ENCODE peak calls at places on chromosomes 1 and 21, in seven cellular contexts. A is thyroid gland, N is brain microvascular endothelial cell, L is astrocyte of the spinal cord, U is lower leg skin, K is retinal pigment epithelial cell, O is PC-3. X is an unnamed sample.

GRCh38 chr1:55887103-55887712 is 672.0 kb upstream of the USP24 start:
- DNase-seq in L (no peak), U (no peak), K (no peak), N (no peak), A (no peak), O (no peak), X (no peak)

GRCh38 chr1:30335997-30336390 is 387.4 kb downstream of the MATN1 start:
- DNase-seq in O (no peak), L (no peak), U (peak), N (no peak), A (no peak), K (no peak), X (no peak)

GRCh38 chr1:180201451-180202200 is 28.4 kb upstream of the LHX4 start:
- DNase-seq in O (no peak), L (no peak), A (no peak), N (no peak), K (no peak), U (no peak), X (no peak)

GRCh38 chr1:157288006-157288405 is 149.8 kb upstream of the ETV3 start:
- DNase-seq in N (no peak), L (no peak), A (no peak), U (peak), O (no peak), K (no peak), X (no peak)

GRCh38 chr1:156664046-156664948 is 12.9 kb downstream of the NES start:
- DNase-seq in O (no peak), A (no peak), K (no peak), U (no peak), L (no peak), N (no peak), X (no peak)

GRCh38 chr1:54356680-54357147 is 49.5 kb downstream of the SSBP3 start:
- DNase-seq in A (no peak), U (no peak), N (no peak), L (no peak), K (no peak), O (no peak), X (no peak)

GRCh38 chr1:154983776-154984466 is 777 bp downstream of the FLAD1 start:
- DNase-seq in L (no peak), A (no peak), U (no peak), N (no peak), K (no peak), O (peak), X (no peak)

GRCh38 chr1:218991089-218991488 is 182.6 kb upstream of the LYPLAL1 start:
- DNase-seq in K (peak), A (no peak), O (no peak), N (no peak), L (no peak), U (no peak), X (no peak)

GRCh38 chr1:33250217-33250616 is 6.1 kb upstream of the ZNF362 start:
- DNase-seq in U (no peak), L (no peak), N (no peak), A (no peak), K (no peak), O (no peak), X (no peak)

GRCh38 chr1:117970251-117970650 is 40.7 kb downstream of the WDR3 start:
- DNase-seq in L (no peak), U (no peak), N (no peak), O (no peak), A (peak), K (no peak), X (no peak)

GRCh38 chr1:61424382-61424781 is 300.6 kb downstream of the TM2D1 start:
- DNase-seq in K (no peak), O (peak), A (no peak), N (no peak), U (no peak), L (no peak), X (no peak)

GRCh38 chr1:74395492-74395891 is 116.9 kb downstream of the LRRC53 start:
- DNase-seq in K (no peak), N (peak), O (no peak), L (peak), A (no peak), U (no peak), X (no peak)

GRCh38 chr1:30186586-30186985 is 536.8 kb downstream of the MATN1 start:
- DNase-seq in O (no peak), A (no peak), L (no peak), N (no peak), K (no peak), U (no peak), X (no peak)

GRCh38 chr1:245550702-245551008 is 395.9 kb downstream of the KIF26B start:
- DNase-seq in N (no peak), U (no peak), A (no peak), K (no peak), O (no peak), L (no peak), X (no peak)

GRCh38 chr21:34932233-34932632 is 116.9 kb downstream of the RUNX1 start:
- DNase-seq in L (no peak), N (no peak), K (no peak), O (no peak), A (no peak), U (no peak), X (no peak)

GRCh38 chr1:218156602-218157001 is 128.5 kb upstream of the RRP15 start:
- DNase-seq in A (peak), U (no peak), L (no peak), N (no peak), K (no peak), O (no peak), X (no peak)

GRCh38 chr1:14895727-14896126 is 257.8 kb upstream of the TMEM51 start:
- DNase-seq in K (no peak), U (no peak), L (no peak), A (no peak), O (no peak), N (no peak), X (no peak)

GRCh38 chr1:154956557-154956956 is 658 bp upstream of the PBXIP1 start:
- DNase-seq in A (peak), K (no peak), U (no peak), N (no peak), O (no peak), L (no peak), X (no peak)

GRCh38 chr1:6624712-6625578 is at the start of gene THAP3:
- DNase-seq in O (peak), U (peak), A (peak), N (peak), L (peak), K (peak), X (peak)

GRCh38 chr1:29924017-29924431 is 687.7 kb downstream of the PTPRU start:
- DNase-seq in N (no peak), O (no peak), A (no peak), K (no peak), U (no peak), L (no peak), X (no peak)

GRCh38 chr1:30790850-30791778 is 33.5 kb upstream of the LAPTM5 start:
- DNase-seq in U (no peak), K (no peak), O (no peak), L (no peak), N (no peak), A (no peak), X (no peak)

GRCh38 chr1:53111073-53111556 is 31.3 kb downstream of the SLC1A7 start:
- DNase-seq in L (no peak), N (no peak), U (no peak), A (no peak), K (no peak), O (peak), X (no peak)

GRCh38 chr1:18657436-18658179 is 27.0 kb downstream of the PAX7 start:
- DNase-seq in L (no peak), K (no peak), A (no peak), U (no peak), N (no peak), O (no peak), X (no peak)
- TF ChIP-seq CTCF in L (no peak), K (no peak), A (no peak), U (no peak), N (no peak), O (no peak), X (no peak)

GRCh38 chr21:44658511-44658910 is 779 bp downstream of the KRTAP12-3 start:
- DNase-seq in O (no peak), L (no peak), A (no peak), U (peak), K (no peak), N (no peak), X (no peak)
- H3K4me3 ChIP-seq in O (no peak), L (no peak), A (no peak), U (no peak), K (no peak), N (no peak), X (no peak)

GRCh38 chr1:28756846-28757245 is 20.1 kb downstream of the YTHDF2 start:
- DNase-seq in O (peak), L (no peak), N (no peak), K (no peak), U (no peak), A (no peak), X (no peak)
- TF ChIP-seq CTCF in O (peak), L (peak), N (peak), K (peak), U (no peak), A (peak), X (no peak)

GRCh38 chr1:21261551-21262281 is 28.5 kb downstream of the ECE1 start:
- DNase-seq in O (peak), N (peak), U (peak), L (peak), K (peak), A (peak), X (peak)
- H3K4me3 ChIP-seq in O (no peak), N (no peak), U (no peak), L (no peak), K (no peak), A (no peak), X (peak)

GRCh38 chr1:44249543-44249942 is 36.3 kb downstream of the DMAP1 start:
- DNase-seq in O (no peak), L (peak), U (no peak), A (peak), K (no peak), N (peak), X (no peak)
- TF ChIP-seq CTCF in O (no peak), L (no peak), U (no peak), A (no peak), K (peak), N (peak), X (no peak)

GRCh38 chr21:36700295-36700960 is 1.5 kb downstream of the SIM2 start:
- DNase-seq in U (no peak), K (no peak), L (no peak), A (no peak), O (no peak), N (no peak), X (no peak)

GRCh38 chr21:36699546-36700294 is 805 bp downstream of the SIM2 start:
- DNase-seq in A (no peak), N (no peak), L (no peak), U (peak), K (no peak), O (peak), X (no peak)

GRCh38 chr21:36697473-36698159 is 1.3 kb upstream of the SIM2 start:
- DNase-seq in L (no peak), K (no peak), N (no peak), O (no peak), A (no peak), U (no peak), X (no peak)

GRCh38 chr21:36698160-36699025 is 522 bp upstream of the SIM2 start:
- DNase-seq in A (no peak), L (no peak), O (peak), K (no peak), U (no peak), N (no peak), X (no peak)

GRCh38 chr21:36699026-36699545 is at the start of gene SIM2:
- DNase-seq in L (no peak), A (no peak), U (no peak), N (no peak), O (peak), K (no peak), X (no peak)
- H3K4me3 ChIP-seq in L (no peak), A (no peak), U (no peak), N (no peak), O (peak), K (no peak), X (peak)

GRCh38 chr1:46010611-46011010 is 121.8 kb downstream of the PIK3R3 start:
- DNase-seq in L (no peak), N (no peak), U (no peak), K (no peak), A (no peak), O (no peak), X (no peak)
- TF ChIP-seq CTCF in L (no peak), N (no peak), U (no peak), K (no peak), A (no peak), O (no peak), X (no peak)

GRCh38 chr1:64865105-64865757 is 101.1 kb downstream of the JAK1 start:
- DNase-seq in A (no peak), O (no peak), U (no peak), L (no peak), K (no peak), N (no peak), X (no peak)

GRCh38 chr1:64866689-64867088 is 99.7 kb downstream of the JAK1 start:
- DNase-seq in A (no peak), K (no peak), O (no peak), U (no peak), L (no peak), N (peak), X (no peak)

GRCh38 chr1:64867266-64867665 is 99.1 kb downstream of the JAK1 start:
- DNase-seq in N (no peak), U (no peak), A (no peak), K (no peak), L (no peak), O (no peak), X (no peak)

GRCh38 chr1:64861611-64862010 is 104.7 kb downstream of the JAK1 start:
- DNase-seq in O (peak), N (no peak), A (peak), L (peak), K (no peak), U (no peak), X (no peak)

GRCh38 chr1:64864018-64864945 is 102.1 kb downstream of the JAK1 start:
- DNase-seq in K (no peak), A (peak), N (no peak), U (peak), L (no peak), O (peak), X (no peak)
- H3K4me3 ChIP-seq in K (no peak), A (no peak), N (no peak), U (no peak), L (no peak), O (no peak), X (no peak)

GRCh38 chr1:235511470-235512240 is 7.4 kb upstream of the B3GALNT2 start:
- DNase-seq in N (peak), U (no peak), O (no peak), L (no peak), A (no peak), K (no peak), X (no peak)
- TF ChIP-seq CTCF in N (peak), U (no peak), O (no peak), L (peak), A (no peak), K (no peak), X (no peak)

GRCh38 chr1:200894712-200895447 is at the start of gene INAVA:
- DNase-seq in N (no peak), K (no peak), O (peak), L (no peak), A (no peak), U (no peak), X (no peak)
- H3K4me3 ChIP-seq in N (no peak), K (no peak), O (peak), L (no peak), A (no peak), U (peak), X (no peak)

X was measured in HFF-Myc.